ENCODE peak calls at places on chromosomes 16 and 17, in six cellular contexts. W, S, L, C, M and B are unnamed samples.

GRCh38 chr17:34414338-34414737 is 51.3 kb upstream of the CCL1 start:
- DNase-seq in W (no peak), S (no peak), L (no peak), C (no peak), M (no peak), B (no peak)

GRCh38 chr17:74971069-74971841 is 1.3 kb downstream of the HID1 start:
- DNase-seq in W (no peak), S (no peak), L (no peak), C (no peak), M (no peak), B (no peak)

GRCh38 chr16:56189990-56190902 is 1.0 kb upstream of the GNAO1 start:
- DNase-seq in W (no peak), S (no peak), L (peak), C (no peak), M (peak), B (no peak)

GRCh38 chr17:28521296-28522085 is 15.3 kb downstream of the FOXN1 start:
- DNase-seq in W (no peak), S (no peak), L (no peak), C (no peak), M (no peak), B (no peak)

GRCh38 chr16:12433691-12434390 is 369.8 kb downstream of the CPPED1 start:
- DNase-seq in W (no peak), S (no peak), L (no peak), C (no peak), M (no peak), B (no peak)

GRCh38 chr16:3739636-3740035 is 22.3 kb upstream of the TRAP1 start:
- DNase-seq in W (no peak), S (no peak), L (no peak), C (no peak), M (no peak), B (no peak)

GRCh38 chr17:28112199-28112995 is 69.9 kb downstream of the NLK start:
- DNase-seq in W (no peak), S (no peak), L (peak), C (peak), M (peak), B (no peak)

GRCh38 chr16:85370881-85371651 is 242.1 kb upstream of the GSE1 start:
- DNase-seq in W (no peak), S (no peak), L (no peak), C (no peak), M (no peak), B (no peak)

GRCh38 chr17:30239089-30239462 is 3.6 kb upstream of the SLC6A4 start:
- DNase-seq in W (no peak), S (no peak), L (no peak), C (no peak), M (no peak), B (no peak)

GRCh38 chr17:74682442-74683190 is 30.1 kb downstream of the CD300LF start:
- DNase-seq in W (no peak), S (no peak), L (no peak), C (no peak), M (no peak), B (no peak)

GRCh38 chr16:70416748-70417616 is 21.9 kb downstream of the ST3GAL2 start:
- DNase-seq in W (no peak), S (no peak), L (no peak), C (no peak), M (no peak), B (no peak)

GRCh38 chr16:79372504-79373184 is 227.9 kb downstream of the MAF start:
- DNase-seq in W (peak), S (no peak), L (peak), C (no peak), M (peak), B (no peak)

GRCh38 chr17:57892146-57892819 is 42.4 kb upstream of the MRPS23 start:
- DNase-seq in W (no peak), S (peak), L (peak), C (peak), M (peak), B (peak)

GRCh38 chr17:57213180-57213825 is 43.0 kb upstream of the MSI2 start:
- DNase-seq in W (no peak), S (no peak), L (no peak), C (no peak), M (no peak), B (no peak)

GRCh38 chr17:75316253-75316652 is 27.0 kb upstream of the SLC25A19 start:
- DNase-seq in W (no peak), S (no peak), L (no peak), C (no peak), M (no peak), B (no peak)

GRCh38 chr17:40598928-40599627 is 33.8 kb upstream of the CCR7 start:
- DNase-seq in W (no peak), S (no peak), L (peak), C (peak), M (peak), B (no peak)

GRCh38 chr17:47254403-47254943 is 846 bp downstream of the ITGB3 start:
- DNase-seq in W (no peak), S (no peak), L (no peak), C (no peak), M (no peak), B (no peak)

GRCh38 chr17:58332720-58333395 is 4.3 kb upstream of the TSPOAP1 start:
- DNase-seq in W (no peak), S (no peak), L (no peak), C (no peak), M (no peak), B (no peak)

GRCh38 chr17:59287452-59287851 is 44.0 kb upstream of the YPEL2 start:
- DNase-seq in W (no peak), S (no peak), L (peak), C (peak), M (peak), B (no peak)

GRCh38 chr17:32103476-32104113 is 38.7 kb upstream of the RHOT1 start:
- DNase-seq in W (no peak), S (no peak), L (no peak), C (no peak), M (peak), B (no peak)

GRCh38 chr17:63099420-63099819 is 133.4 kb downstream of the TANC2 start:
- DNase-seq in W (no peak), S (no peak), L (no peak), C (no peak), M (no peak), B (no peak)

GRCh38 chr16:82108774-82109173 is 61.2 kb downstream of the MPHOSPH6 start:
- DNase-seq in W (no peak), S (no peak), L (no peak), C (no peak), M (no peak), B (no peak)

GRCh38 chr16:14357328-14357727 is 272.7 kb downstream of the PARN start:
- DNase-seq in W (no peak), S (no peak), L (no peak), C (no peak), M (no peak), B (no peak)

GRCh38 chr17:61000911-61001310 is 323.3 kb downstream of the BCAS3 start:
- DNase-seq in W (no peak), S (no peak), L (peak), C (peak), M (peak), B (peak)

GRCh38 chr16:70685061-70685937 is 554 bp downstream of the MTSS2 start:
- DNase-seq in W (no peak), S (peak), L (no peak), C (no peak), M (no peak), B (no peak)

GRCh38 chr17:75237100-75238014 is 24.0 kb downstream of the GGA3 start:
- DNase-seq in W (no peak), S (no peak), L (no peak), C (no peak), M (no peak), B (no peak)

GRCh38 chr16:56965149-56965938 is 3.6 kb downstream of the CETP start:
- DNase-seq in W (no peak), S (no peak), L (peak), C (peak), M (no peak), B (no peak)

GRCh38 chr17:62178579-62178978 is 113.5 kb upstream of the MED13 start:
- DNase-seq in W (no peak), S (no peak), L (peak), C (peak), M (peak), B (no peak)

GRCh38 chr16:47054306-47054705 is 80.8 kb upstream of the DNAJA2 start:
- DNase-seq in W (no peak), S (no peak), L (no peak), C (no peak), M (no peak), B (no peak)

GRCh38 chr16:67399749-67400704 is 6.7 kb upstream of the TPPP3 start:
- DNase-seq in W (no peak), S (no peak), L (no peak), C (no peak), M (no peak), B (no peak)

GRCh38 chr16:2809149-2809760 is 7.8 kb upstream of the PRSS21 start:
- DNase-seq in W (no peak), S (no peak), L (no peak), C (no peak), M (no peak), B (no peak)

GRCh38 chr16:73396556-73396955 is 348.6 kb upstream of the ZFHX3 start:
- DNase-seq in W (no peak), S (no peak), L (no peak), C (no peak), M (no peak), B (no peak)

GRCh38 chr16:28981517-28981916 is 3.3 kb upstream of the LAT start:
- DNase-seq in W (no peak), S (peak), L (peak), C (no peak), M (peak), B (no peak)

GRCh38 chr17:32536736-32537646 is 50.2 kb downstream of the CDK5R1 start:
- DNase-seq in W (no peak), S (no peak), L (peak), C (peak), M (peak), B (peak)

GRCh38 chr17:8255499-8255898 is 6.4 kb downstream of the PFAS start:
- DNase-seq in W (no peak), S (no peak), L (peak), C (no peak), M (no peak), B (no peak)

GRCh38 chr16:56558024-56558747 is 6.7 kb upstream of the MT4 start:
- DNase-seq in W (peak), S (no peak), L (peak), C (peak), M (peak), B (peak)

GRCh38 chr17:71802663-71803062 is 318.2 kb upstream of the SOX9 start:
- DNase-seq in W (no peak), S (no peak), L (no peak), C (no peak), M (no peak), B (no peak)

GRCh38 chr17:6435968-6436367 is 1.0 kb upstream of the AIPL1 start:
- DNase-seq in W (no peak), S (peak), L (peak), C (peak), M (peak), B (peak)

GRCh38 chr17:45222273-45222993 is 748 bp downstream of the FMNL1 start:
- DNase-seq in W (peak), S (peak), L (no peak), C (no peak), M (no peak), B (no peak)

GRCh38 chr17:45221997-45222272 is 250 bp downstream of the FMNL1 start:
- DNase-seq in W (peak), S (peak), L (no peak), C (no peak), M (no peak), B (no peak)

GRCh38 chr17:45220079-45220478 is 1.6 kb upstream of the FMNL1 start:
- DNase-seq in W (no peak), S (no peak), L (no peak), C (no peak), M (no peak), B (no peak)

GRCh38 chr17:45222994-45223540 is 1.4 kb downstream of the FMNL1 start:
- DNase-seq in W (no peak), S (peak), L (no peak), C (no peak), M (no peak), B (no peak)

DNA sequence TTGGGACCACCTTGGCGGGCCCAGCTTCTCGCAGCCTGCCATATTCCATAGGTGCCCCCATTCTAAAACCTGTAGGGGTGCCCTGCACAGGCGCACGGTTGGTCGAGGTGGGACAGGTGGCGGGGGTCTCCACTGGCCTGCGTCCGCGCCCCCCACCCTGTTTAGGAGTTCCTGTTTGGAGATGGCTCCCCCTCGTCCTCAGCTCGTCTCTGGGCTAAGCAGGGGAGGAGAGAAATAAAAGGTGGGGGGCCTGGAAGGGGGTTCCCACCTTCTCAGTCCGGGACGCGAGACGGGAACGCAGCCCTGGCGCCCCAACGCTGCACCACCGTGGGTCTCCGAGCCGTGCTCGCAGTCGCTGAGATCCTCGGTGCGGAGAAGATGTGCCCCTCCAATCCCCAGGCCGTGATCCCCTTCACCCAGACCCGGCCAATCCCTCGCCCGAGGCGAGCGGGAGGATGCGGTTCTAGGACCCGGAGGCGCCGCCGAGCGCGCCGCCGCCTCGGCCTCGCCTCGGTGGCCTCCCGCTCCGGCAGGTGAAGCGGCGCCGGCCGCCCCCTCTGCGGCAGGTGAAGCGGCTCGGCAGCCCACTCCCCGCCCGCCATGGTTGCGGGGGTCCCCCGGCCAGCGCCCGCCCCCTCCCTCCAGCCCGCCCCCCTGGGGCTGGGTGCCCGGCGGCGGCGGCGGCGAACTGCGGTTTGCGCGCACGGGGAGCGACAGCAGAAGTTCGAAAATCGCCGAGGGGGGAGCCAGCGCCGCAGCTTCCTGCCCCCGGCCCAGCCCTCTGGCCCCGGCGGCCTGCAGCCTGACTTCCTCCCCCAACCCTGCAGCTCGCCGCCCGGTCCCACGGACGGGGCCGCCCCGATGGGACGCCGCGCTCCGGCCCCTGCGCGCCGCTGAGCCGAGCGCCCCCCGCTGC is at the start of gene FMNL1:
- DNase-seq in W (no peak), S (peak), L (no peak), C (no peak), M (no peak), B (no peak)
- TF ChIP-seq CTCF in W (no peak), S (no peak), L (no peak), C (no peak), M (no peak), B (no peak)

DNA sequence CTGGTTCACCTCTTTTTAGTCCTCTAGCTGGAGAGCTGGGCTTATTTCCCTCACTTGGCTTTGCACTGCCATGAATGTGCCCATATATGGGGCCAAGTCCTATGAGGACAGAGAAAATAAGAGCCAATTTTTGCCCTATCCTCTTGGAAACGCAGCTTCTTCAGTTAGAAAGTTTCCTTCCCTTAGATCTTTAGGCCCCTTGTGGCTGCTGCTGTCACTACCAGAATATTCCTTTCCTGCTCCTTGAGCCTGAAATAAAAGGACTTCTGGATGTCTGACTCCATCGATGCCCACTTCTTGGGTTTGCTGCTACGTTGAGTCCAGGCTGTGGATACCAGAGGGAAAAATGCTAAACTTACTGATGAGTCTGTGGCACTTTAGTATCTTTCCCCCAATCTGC is 487.1 kb downstream of the GRIN2A start:
- DNase-seq in W (no peak), S (no peak), L (no peak), C (no peak), M (no peak), B (no peak)
- TF ChIP-seq CTCF in W (no peak), S (no peak), L (no peak), C (no peak), M (no peak), B (no peak)

DNA sequence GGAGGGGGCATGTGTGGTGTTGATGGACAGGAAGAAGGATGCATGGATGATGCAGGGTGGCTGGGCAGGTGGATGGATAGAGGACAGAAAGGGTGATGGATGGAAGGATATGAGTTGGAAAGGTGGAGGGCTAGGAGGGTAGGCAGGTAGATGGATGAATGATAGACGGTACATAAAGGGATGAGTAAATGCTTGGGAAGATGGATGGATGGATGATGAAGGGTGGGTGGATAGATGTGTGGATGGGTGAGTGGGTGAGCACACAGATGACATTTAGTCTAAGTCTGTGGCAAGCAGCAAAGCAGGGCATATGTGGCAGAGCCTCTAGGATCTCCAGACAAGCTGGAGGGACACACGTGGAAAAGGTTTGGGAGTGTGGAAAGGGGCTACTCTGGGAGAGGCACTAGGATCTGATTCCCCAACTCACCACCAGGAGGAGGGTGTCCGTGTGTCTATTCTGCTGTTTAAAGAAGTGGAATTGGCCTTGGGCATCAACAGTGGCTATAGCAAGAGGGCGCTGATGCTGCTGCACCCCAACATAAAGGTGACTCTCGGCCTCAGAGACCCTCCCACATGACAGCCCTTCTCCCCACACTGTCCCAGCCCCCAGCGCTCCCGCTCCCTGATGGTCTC is 8.2 kb downstream of the PLD2 start:
- DNase-seq in W (no peak), S (no peak), L (peak), C (no peak), M (no peak), B (no peak)
- TF ChIP-seq CTCF in W (no peak), S (peak), L (peak), C (no peak), M (peak), B (peak)

GRCh38 chr16:15677447-15677846 is 27.4 kb downstream of the NDE1 start:
- DNase-seq in W (no peak), S (no peak), L (no peak), C (no peak), M (no peak), B (no peak)

GRCh38 chr16:15686287-15686686 is 36.2 kb downstream of the NDE1 start:
- DNase-seq in W (no peak), S (no peak), L (no peak), C (no peak), M (no peak), B (no peak)

GRCh38 chr16:15676506-15676905 is 26.5 kb downstream of the NDE1 start:
- DNase-seq in W (no peak), S (no peak), L (no peak), C (no peak), M (no peak), B (no peak)

GRCh38 chr16:15682105-15682570 is 32.1 kb downstream of the NDE1 start:
- DNase-seq in W (no peak), S (peak), L (peak), C (peak), M (peak), B (no peak)
- TF ChIP-seq CTCF in W (peak), S (peak), L (peak), C (peak), M (peak), B (peak)

GRCh38 chr17:4744999-4745969 is 5.6 kb upstream of the CXCL16 start:
- DNase-seq in W (no peak), S (no peak), L (no peak), C (no peak), M (no peak), B (no peak)
- TF ChIP-seq CTCF in W (no peak), S (no peak), L (peak), C (no peak), M (no peak), B (no peak)

DNA sequence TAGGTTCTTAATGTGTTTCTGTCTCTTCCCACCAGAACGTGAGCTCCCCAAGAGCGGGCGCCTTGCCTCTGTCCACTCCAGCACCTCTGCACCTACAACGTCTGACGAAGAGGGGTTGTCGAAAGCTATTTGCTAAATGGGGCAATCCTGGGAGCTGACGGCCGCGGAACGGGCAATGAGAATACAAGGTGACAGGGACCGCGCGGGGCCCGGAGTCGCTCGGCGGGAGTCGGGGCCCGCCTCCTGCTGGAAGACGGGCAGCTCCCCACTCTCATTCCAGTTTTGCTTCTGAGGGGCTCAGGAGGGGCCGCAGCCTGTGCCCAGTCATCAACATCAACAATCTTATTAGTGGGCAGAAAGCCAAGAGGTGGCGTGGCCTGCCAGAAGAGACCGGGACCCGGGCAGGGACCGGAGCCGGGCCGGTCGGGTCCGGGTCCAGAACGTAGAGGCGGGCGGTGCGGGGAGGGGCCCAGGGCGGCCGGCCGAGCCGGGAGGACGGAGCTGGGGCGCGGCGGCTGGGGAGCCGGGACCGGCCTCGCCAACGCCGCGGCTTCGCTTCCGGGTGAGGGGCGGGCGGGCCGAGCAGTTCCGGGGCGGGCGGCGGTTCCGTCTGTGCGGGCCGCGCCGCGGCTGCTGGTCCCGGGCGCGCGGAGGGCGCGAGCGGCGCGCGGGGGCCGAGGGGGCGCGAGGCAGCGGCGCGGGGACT is at the start of gene MOSMO:
- DNase-seq in W (no peak), S (peak), L (peak), C (peak), M (peak), B (no peak)
- TF ChIP-seq CTCF in W (no peak), S (no peak), L (no peak), C (peak), M (no peak), B (no peak)